ENCODE peak calls at places on chromosomes 1 and 21, in eight cellular contexts. E, R, L, T, J, W, F and B are unnamed samples.

GRCh38 chr1:69915347-69915746 is 290.0 kb downstream of the LRRC40 start:
- DNase-seq in L (no peak), J (no peak), E (peak), R (no peak), T (no peak), F (no peak), W (no peak), B (no peak)

GRCh38 chr1:56645663-56646330 is 683 bp downstream of the PRKAA2 start:
- DNase-seq in R (no peak), J (no peak), F (no peak), T (no peak), E (no peak), W (peak), L (peak), B (peak)

GRCh38 chr1:98920441-98921110 is 84.1 kb downstream of the PLPPR5 start:
- DNase-seq in J (no peak), R (no peak), E (peak), T (no peak), W (no peak), F (peak), L (no peak), B (no peak)

GRCh38 chr1:168092566-168093355 is 44.0 kb downstream of the GPR161 start:
- DNase-seq in L (peak), J (peak), F (peak), T (no peak), E (peak), W (no peak), R (no peak), B (no peak)

GRCh38 chr21:16330340-16331319 is 600.8 kb downstream of the USP25 start:
- DNase-seq in W (peak), L (no peak), R (peak), T (no peak), E (peak), F (peak), J (no peak), B (peak)

GRCh38 chr1:223737342-223737741 is 25.0 kb downstream of the CAPN2 start:
- DNase-seq in J (no peak), E (no peak), F (no peak), W (no peak), R (no peak), L (no peak), T (no peak), B (no peak)

GRCh38 chr1:222928212-222928611 is 113.4 kb downstream of the DISP1 start:
- DNase-seq in F (no peak), W (peak), J (no peak), L (peak), E (peak), R (peak), T (no peak), B (peak)

GRCh38 chr1:53180226-53180625 is 16.4 kb upstream of the CPT2 start:
- DNase-seq in W (no peak), J (no peak), F (no peak), L (no peak), T (no peak), E (peak), R (no peak), B (no peak)

GRCh38 chr1:200053639-200054038 is 26.1 kb downstream of the NR5A2 start:
- DNase-seq in F (no peak), R (no peak), W (no peak), E (no peak), J (no peak), L (no peak), T (no peak), B (no peak)

GRCh38 chr1:197787056-197787455 is 11.8 kb upstream of the DENND1B start:
- DNase-seq in J (no peak), R (no peak), E (no peak), W (no peak), F (peak), L (no peak), T (no peak), B (no peak)

GRCh38 chr1:196372896-196373536 is 235.2 kb downstream of the KCNT2 start:
- DNase-seq in R (no peak), L (no peak), F (peak), W (no peak), T (no peak), E (peak), J (no peak), B (no peak)

GRCh38 chr1:85801520-85801919 is 93.3 kb upstream of the ZNHIT6 start:
- DNase-seq in T (no peak), F (no peak), R (no peak), L (no peak), E (peak), W (no peak), J (no peak), B (no peak)

GRCh38 chr1:21344098-21344749 is 54.0 kb upstream of the ECE1 start:
- DNase-seq in R (no peak), W (peak), T (no peak), F (no peak), L (no peak), E (no peak), J (no peak), B (no peak)

GRCh38 chr1:31013187-31013864 is 52.2 kb downstream of the PUM1 start:
- DNase-seq in E (peak), T (no peak), J (no peak), L (no peak), F (no peak), R (no peak), W (no peak), B (no peak)

GRCh38 chr1:231629132-231629531 is 2.5 kb downstream of the DISC1 start:
- DNase-seq in L (no peak), T (no peak), R (no peak), W (peak), E (peak), J (peak), F (no peak), B (no peak)

GRCh38 chr1:159067699-159068621 is 8.6 kb downstream of the AIM2 start:
- DNase-seq in L (no peak), W (no peak), R (no peak), E (no peak), F (no peak), J (no peak), T (no peak), B (no peak)

GRCh38 chr21:42674351-42674940 is 21.0 kb downstream of the PDE9A start:
- DNase-seq in T (no peak), R (peak), L (peak), J (no peak), W (no peak), E (peak), F (no peak), B (peak)

GRCh38 chr1:215526147-215526845 is 40.8 kb upstream of the KCTD3 start:
- DNase-seq in F (peak), R (no peak), W (no peak), J (no peak), L (no peak), E (peak), T (no peak), B (no peak)

GRCh38 chr1:47630346-47630745 is 192.5 kb downstream of the FOXD2 start:
- DNase-seq in J (no peak), L (no peak), F (no peak), T (no peak), W (peak), E (no peak), R (no peak), B (no peak)

GRCh38 chr1:115669002-115669673 is 27.4 kb downstream of the VANGL1 start:
- DNase-seq in R (no peak), J (no peak), F (peak), W (no peak), L (no peak), E (peak), T (no peak), B (no peak)

GRCh38 chr1:228037401-228038386 is 30.9 kb downstream of the WNT3A start:
- DNase-seq in J (peak), W (no peak), F (peak), R (peak), E (peak), L (peak), T (no peak), B (peak)

GRCh38 chr1:146021622-146022402 is at the start of gene HJV:
- DNase-seq in L (no peak), T (no peak), J (no peak), R (no peak), F (no peak), W (no peak), E (no peak), B (no peak)

GRCh38 chr1:169348356-169349036 is 19.1 kb downstream of the NME7 start:
- DNase-seq in L (no peak), T (peak), R (peak), W (no peak), J (no peak), E (peak), F (peak), B (peak)

GRCh38 chr1:181514298-181515290 is 31.3 kb downstream of the CACNA1E start:
- DNase-seq in W (no peak), E (no peak), F (no peak), J (no peak), L (no peak), T (no peak), R (no peak), B (no peak)

GRCh38 chr1:90104941-90105593 is 110.2 kb downstream of the ZNF326 start:
- DNase-seq in L (no peak), J (no peak), F (no peak), W (no peak), E (no peak), T (no peak), R (no peak), B (no peak)

GRCh38 chr1:90106271-90106670 is 111.4 kb downstream of the ZNF326 start:
- DNase-seq in J (no peak), F (no peak), L (no peak), R (no peak), T (no peak), E (no peak), W (no peak), B (no peak)

DNA sequence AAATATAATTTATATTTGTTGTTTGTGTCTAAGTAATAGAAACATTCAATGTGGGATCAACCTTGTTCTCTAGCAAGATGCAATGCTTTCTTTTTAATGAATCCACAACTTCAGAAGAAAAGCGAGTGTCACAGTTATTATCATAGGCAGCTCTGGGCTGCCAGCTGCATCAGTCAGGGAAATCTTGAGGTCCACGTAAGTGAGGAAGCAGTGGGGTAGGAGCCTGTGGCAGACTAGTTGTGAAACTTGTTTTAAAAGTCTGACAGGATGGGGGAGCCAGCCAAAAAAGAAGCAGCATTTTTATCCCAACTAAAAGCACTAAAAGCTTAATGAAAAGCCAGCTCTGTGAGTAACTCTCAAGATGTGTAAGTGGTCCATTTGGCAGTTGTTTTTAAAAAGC is 113.1 kb downstream of the ZNF326 start:
- DNase-seq in T (no peak), F (no peak), W (no peak), L (no peak), R (no peak), E (no peak), J (no peak), B (no peak)
- TF ChIP-seq CTCF in T (no peak), F (no peak), W (no peak), L (no peak), R (no peak), E (no peak), J (no peak), B (no peak)

DNA sequence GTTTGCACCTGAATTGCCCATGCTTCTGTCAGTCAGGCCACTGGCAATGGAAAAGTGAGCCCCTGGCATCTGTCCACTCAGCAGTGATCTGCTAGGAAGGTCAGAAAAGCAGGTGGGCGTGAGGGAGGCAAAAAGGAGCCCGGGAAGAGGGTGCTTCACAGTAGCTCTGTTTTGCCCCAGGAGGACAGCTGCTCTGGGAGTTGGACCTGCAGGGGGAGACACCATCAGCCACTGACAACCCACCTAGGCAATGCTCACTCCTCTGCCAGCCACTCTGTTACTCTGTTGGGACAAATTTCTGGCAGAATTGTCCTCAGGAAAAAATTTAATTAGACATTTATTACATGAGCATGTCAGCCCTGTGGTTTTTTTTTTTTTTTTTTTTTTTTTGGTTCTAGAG is 146.4 kb downstream of the LRIG2 start:
- DNase-seq in L (peak), E (no peak), T (no peak), J (no peak), R (no peak), F (peak), W (no peak), B (peak)
- TF ChIP-seq CTCF in L (peak), E (peak), T (no peak), J (no peak), R (peak), F (peak), W (no peak), B (no peak)

GRCh38 chr1:23632479-23633160 is 59.0 kb upstream of the RPL11 start:
- DNase-seq in R (no peak), E (no peak), J (no peak), L (no peak), W (no peak), T (no peak), F (no peak), B (no peak)

GRCh38 chr1:23627065-23627464 is 64.5 kb upstream of the RPL11 start:
- DNase-seq in W (no peak), E (no peak), T (no peak), F (no peak), R (no peak), L (no peak), J (no peak), B (no peak)

GRCh38 chr1:23628951-23629387 is 62.6 kb upstream of the RPL11 start:
- DNase-seq in L (no peak), W (no peak), J (no peak), E (no peak), F (no peak), T (peak), R (no peak), B (no peak)

GRCh38 chr1:23625929-23626535 is 65.6 kb upstream of the RPL11 start:
- DNase-seq in W (no peak), J (no peak), E (no peak), F (no peak), T (no peak), R (no peak), L (no peak), B (no peak)

GRCh38 chr1:23629728-23630290 is 61.8 kb upstream of the RPL11 start:
- DNase-seq in E (no peak), F (no peak), T (no peak), R (no peak), W (no peak), L (no peak), J (no peak), B (no peak)
- TF ChIP-seq CTCF in E (no peak), F (no peak), T (no peak), R (no peak), W (no peak), L (no peak), J (no peak), B (no peak)

DNA sequence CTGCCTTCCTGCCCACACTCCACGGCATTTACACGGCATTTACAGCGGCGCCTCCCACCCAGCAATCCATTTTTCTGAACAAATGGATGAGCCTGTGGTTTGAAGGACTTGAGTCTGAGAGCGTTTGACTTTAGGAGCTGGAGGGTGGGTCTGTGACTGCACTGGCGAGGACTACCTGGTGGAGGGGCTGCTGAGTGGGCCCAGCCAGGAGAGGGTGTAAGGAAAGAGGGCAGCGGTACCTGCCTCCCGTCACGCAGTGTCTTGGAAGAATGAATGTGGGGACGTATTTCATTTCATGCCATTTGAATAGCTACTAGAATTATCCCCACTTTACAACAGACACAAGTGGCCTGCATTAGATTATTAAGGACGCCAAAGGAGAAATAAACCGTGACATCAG is 62.9 kb downstream of the B3GALT5 start:
- DNase-seq in R (no peak), J (no peak), F (no peak), E (no peak), T (no peak), W (no peak), L (peak), B (no peak)
- TF ChIP-seq CTCF in R (no peak), J (no peak), F (no peak), E (no peak), T (no peak), W (no peak), L (peak), B (no peak)

GRCh38 chr1:205348559-205349477 is 7.9 kb downstream of the KLHDC8A start:
- DNase-seq in R (no peak), T (no peak), J (no peak), W (no peak), F (no peak), E (no peak), L (no peak), B (no peak)
- TF ChIP-seq CTCF in R (no peak), T (no peak), J (no peak), W (no peak), F (no peak), E (no peak), L (no peak), B (no peak)

DNA sequence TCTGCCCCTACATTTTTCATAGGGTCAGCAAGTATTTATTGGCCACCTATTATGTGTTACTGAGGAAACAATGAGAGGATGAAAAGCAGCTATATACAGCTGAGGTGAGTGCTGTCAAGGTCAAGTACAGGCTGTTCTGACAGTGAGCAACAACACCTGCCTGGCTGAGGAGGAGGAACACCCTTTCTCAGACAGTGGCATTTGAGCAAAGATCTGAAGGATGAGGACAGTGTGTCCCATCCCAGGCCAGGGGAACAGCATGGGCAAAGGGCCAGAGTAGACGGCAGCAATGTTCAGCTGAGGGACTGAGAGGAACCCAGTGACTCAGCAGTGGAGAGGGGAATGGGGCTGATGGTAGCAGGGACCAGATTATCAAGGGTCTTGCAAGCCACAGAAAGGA is 101.0 kb downstream of the ELAVL4 start:
- DNase-seq in J (no peak), L (no peak), F (no peak), E (no peak), T (no peak), W (no peak), R (no peak), B (no peak)
- TF ChIP-seq CTCF in J (no peak), L (no peak), F (no peak), E (no peak), T (no peak), W (no peak), R (no peak), B (no peak)